ENCODE peak calls at places on chromosomes 7 and 10, in six cellular contexts. P, T, K, D, G and C are unnamed samples.

GRCh38 chr10:133335238-133336122 is 1.2 kb downstream of the CALY start:
- DNase-seq in P (peak), T (peak), K (no peak), D (no peak), G (no peak), C (no peak)

GRCh38 chr7:112970771-112971170 is 115.9 kb downstream of the GPR85 start:
- DNase-seq in P (no peak), T (no peak), K (no peak), D (no peak), G (no peak), C (no peak)

GRCh38 chr7:93179173-93179572 is 31.0 kb upstream of the SAMD9L start:
- DNase-seq in P (no peak), T (no peak), K (no peak), D (no peak), G (no peak), C (no peak)

GRCh38 chr7:71885487-71885886 is 526.7 kb downstream of the CALN1 start:
- DNase-seq in P (no peak), T (no peak), K (no peak), D (no peak), G (no peak), C (no peak)

GRCh38 chr7:69246758-69247157 is 351.5 kb upstream of the AUTS2 start:
- DNase-seq in P (no peak), T (no peak), K (no peak), D (no peak), G (no peak), C (peak)

GRCh38 chr7:92496876-92497275 is 19.1 kb upstream of the ERVW-1 start:
- DNase-seq in P (no peak), T (no peak), K (no peak), D (no peak), G (no peak), C (no peak)

GRCh38 chr7:129166745-129167144 is 21.7 kb upstream of the SMO start:
- DNase-seq in P (no peak), T (no peak), K (no peak), D (no peak), G (peak), C (no peak)

GRCh38 chr10:132443605-132443997 is 46.6 kb downstream of the PWWP2B start:
- DNase-seq in P (no peak), T (peak), K (no peak), D (no peak), G (no peak), C (peak)

GRCh38 chr7:26436996-26437547 is 145.4 kb downstream of the SNX10 start:
- DNase-seq in P (no peak), T (no peak), K (no peak), D (no peak), G (no peak), C (no peak)

GRCh38 chr10:58299580-58299979 is 30.6 kb downstream of the CISD1 start:
- DNase-seq in P (peak), T (peak), K (peak), D (peak), G (no peak), C (peak)

GRCh38 chr7:129688503-129689222 is 77.1 kb downstream of the NRF1 start:
- DNase-seq in P (no peak), T (no peak), K (no peak), D (no peak), G (no peak), C (no peak)

GRCh38 chr10:21526952-21527633 is 1.6 kb upstream of the SKIDA1 start:
- DNase-seq in P (no peak), T (peak), K (peak), D (peak), G (no peak), C (peak)

GRCh38 chr7:24323961-24324480 is 40.0 kb downstream of the NPY start:
- DNase-seq in P (no peak), T (no peak), K (no peak), D (no peak), G (no peak), C (no peak)

GRCh38 chr7:111108526-111108925 is 17.6 kb downstream of the LRRN3 start:
- DNase-seq in P (no peak), T (no peak), K (no peak), D (peak), G (no peak), C (no peak)

GRCh38 chr10:113562108-113562507 is 9.3 kb downstream of the HABP2 start:
- DNase-seq in P (no peak), T (no peak), K (no peak), D (no peak), G (no peak), C (no peak)

GRCh38 chr10:68957654-68958053 is 1.7 kb downstream of the DDX21 start:
- DNase-seq in P (no peak), T (no peak), K (peak), D (no peak), G (no peak), C (no peak)

GRCh38 chr10:67602268-67602950 is 93.6 kb downstream of the CTNNA3 start:
- DNase-seq in P (no peak), T (no peak), K (peak), D (no peak), G (no peak), C (no peak)

GRCh38 chr10:104234934-104235333 is 2.8 kb upstream of the CFAP43 start:
- DNase-seq in P (no peak), T (no peak), K (no peak), D (no peak), G (no peak), C (no peak)

GRCh38 chr10:104232613-104233102 is 494 bp upstream of the CFAP43 start:
- DNase-seq in P (no peak), T (no peak), K (no peak), D (peak), G (no peak), C (no peak)

GRCh38 chr10:104230490-104230889 is 1.7 kb downstream of the CFAP43 start:
- DNase-seq in P (no peak), T (no peak), K (no peak), D (no peak), G (no peak), C (no peak)

GRCh38 chr10:104233817-104234216 is 1.7 kb upstream of the CFAP43 start:
- DNase-seq in P (no peak), T (no peak), K (no peak), D (peak), G (no peak), C (no peak)

GRCh38 chr10:104231784-104232612 is at the start of gene CFAP43:
- DNase-seq in P (peak), T (peak), K (peak), D (peak), G (peak), C (peak)
- H3K4me3 ChIP-seq in P (peak), T (peak), K (peak), D (peak), G (peak), C (peak)

DNA sequence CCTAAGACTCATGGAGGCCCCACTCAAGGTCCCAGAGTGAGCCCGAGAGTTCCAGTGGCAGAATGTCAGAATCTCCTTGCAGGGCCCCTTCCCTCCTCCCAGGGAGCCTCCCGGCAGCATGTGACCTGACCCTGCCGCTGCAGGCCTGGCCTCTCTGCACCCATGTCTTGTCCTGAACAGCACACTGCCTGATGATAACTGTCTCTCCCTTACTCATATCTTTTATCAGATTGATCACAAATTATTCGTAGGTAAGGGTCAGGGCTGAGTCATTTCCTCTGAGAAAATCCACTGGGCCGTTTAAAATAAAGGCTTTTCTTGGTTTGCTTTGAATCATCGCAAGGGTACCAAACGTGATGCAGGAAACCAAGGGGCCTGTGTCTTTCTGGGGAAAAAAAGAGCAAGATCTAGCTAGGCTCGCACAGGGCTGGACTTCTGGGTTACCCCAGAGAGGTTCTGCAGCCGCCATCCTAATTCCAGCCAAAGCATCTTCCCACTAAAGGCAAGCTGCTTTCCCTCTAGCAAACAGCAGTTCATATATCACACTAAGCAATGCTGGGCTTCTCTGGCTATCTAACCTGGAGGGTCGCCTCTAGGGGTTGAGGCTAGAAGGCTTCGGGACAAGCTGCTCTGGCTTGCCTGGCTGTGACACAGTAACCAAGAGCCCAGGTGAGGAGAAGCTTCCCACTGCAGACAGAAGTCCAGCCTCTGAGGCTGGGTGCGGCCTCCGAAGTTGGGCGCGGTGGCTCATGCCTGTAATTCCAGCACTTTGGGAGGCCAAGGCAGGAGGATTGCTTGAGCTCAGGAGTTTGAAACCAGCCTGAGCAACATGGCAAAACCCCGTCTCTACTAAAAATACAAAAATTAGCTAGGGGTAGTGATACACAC is 104.9 kb downstream of the SPDYE5 start:
- DNase-seq in P (peak), T (peak), K (peak), D (no peak), G (peak), C (peak)
- TF ChIP-seq MYC in P (no peak), T (no peak), K (no peak), D (no peak), G (no peak), C (no peak)

DNA sequence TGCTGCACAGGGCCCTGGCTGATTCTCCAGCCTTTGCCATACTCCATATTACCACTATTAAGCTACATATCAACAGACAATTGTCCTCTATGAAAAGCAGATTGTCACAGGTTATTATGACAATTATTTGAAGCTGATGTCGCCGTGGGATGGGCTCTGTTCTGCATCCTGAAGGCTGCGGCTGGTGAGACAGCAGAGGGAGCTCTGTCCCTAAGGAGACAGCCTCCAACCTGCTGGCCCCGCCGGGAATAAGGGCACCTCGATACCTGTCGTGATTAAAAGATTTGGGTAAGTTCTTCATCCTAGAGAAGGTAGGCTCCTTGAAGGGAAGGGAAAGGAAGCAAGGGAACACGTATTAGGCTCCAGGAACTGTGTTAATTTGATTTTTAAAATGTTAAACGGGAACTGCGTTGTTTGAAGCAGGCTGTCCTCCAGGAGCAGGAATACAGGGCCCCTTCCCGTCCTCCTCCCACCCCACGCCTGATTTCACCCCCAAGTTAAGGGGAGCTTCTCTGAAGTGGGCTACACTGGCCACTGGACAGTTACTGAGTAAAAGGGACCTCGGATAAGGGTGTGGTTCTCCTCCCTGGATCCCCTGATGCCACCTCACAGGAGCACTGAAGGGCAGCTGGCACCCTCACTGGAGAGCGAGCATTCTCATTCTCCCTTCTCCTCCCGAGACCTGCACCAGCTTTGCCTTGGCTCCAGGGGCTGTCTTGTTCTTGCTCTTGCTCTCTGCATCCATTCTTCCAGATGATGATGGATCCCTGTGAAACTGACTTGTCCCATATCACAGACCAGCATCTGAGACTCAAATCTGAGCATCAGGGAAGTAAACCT is 11.8 kb upstream of the TIAL1 start:
- DNase-seq in P (peak), T (peak), K (peak), D (peak), G (no peak), C (peak)
- H3K4me3 ChIP-seq in P (no peak), T (no peak), K (no peak), D (peak), G (no peak), C (no peak)

GRCh38 chr7:5428470-5429252 is 5.0 kb upstream of the TNRC18 start:
- DNase-seq in P (no peak), T (peak), K (peak), D (peak), G (no peak), C (peak)
- TF ChIP-seq MYC in P (no peak), T (no peak), K (no peak), D (peak), G (no peak), C (peak)